ENCODE peak calls at places on chromosome 12, in ten cellular contexts. C, D, M, V, X, Y, G, N, Z and F are unnamed samples.

GRCh38 chr12:54019111-54019811 is 9.0 kb upstream of the HOXC6 start:
- DNase-seq in C (no peak), D (no peak), M (no peak), V (peak; percentile 28), X (no peak), Y (no peak), G (no peak), N (no peak), Z (no peak), F (no peak)

GRCh38 chr12:4379410-4379809 is at the start of gene FGF23:
- DNase-seq in C (peak; percentile 58), D (no peak), M (no peak), V (peak; percentile 17), X (peak; percentile 33), Y (no peak), G (peak; percentile 2), N (no peak), Z (peak; percentile 37), F (no peak)

GRCh38 chr12:30067156-30067555 is 283.4 kb upstream of the TMTC1 start:
- DNase-seq in C (no peak), D (no peak), M (no peak), V (no peak), X (no peak), Y (no peak), G (no peak), N (no peak), Z (no peak), F (no peak)

GRCh38 chr12:57204454-57204853 is 12.1 kb upstream of the NXPH4 start:
- DNase-seq in C (no peak), D (no peak), M (no peak), V (no peak), X (no peak), Y (no peak), G (no peak), N (no peak), Z (no peak), F (no peak)

GRCh38 chr12:103282124-103282523 is 213.6 kb downstream of the C12orf42 start:
- DNase-seq in C (no peak), D (no peak), M (no peak), V (no peak), X (no peak), Y (no peak), G (no peak), N (no peak), Z (no peak), F (no peak)

GRCh38 chr12:32091696-32092095 is 15.0 kb upstream of the BICD1 start:
- DNase-seq in C (no peak), D (no peak), M (no peak), V (no peak), X (no peak), Y (no peak), G (no peak), N (no peak), Z (no peak), F (no peak)

GRCh38 chr12:46981627-46982026 is 97.8 kb upstream of the PCED1B start:
- DNase-seq in C (no peak), D (no peak), M (no peak), V (no peak), X (no peak), Y (no peak), G (no peak), N (no peak), Z (no peak), F (no peak)

GRCh38 chr12:3213171-3213570 is 136.0 kb downstream of the TSPAN9 start:
- DNase-seq in C (no peak), D (no peak), M (no peak), V (no peak), X (peak; percentile 76), Y (no peak), G (no peak), N (no peak), Z (peak; percentile 64), F (no peak)

GRCh38 chr12:6582196-6582595 is 14.1 kb upstream of the NOP2 start:
- DNase-seq in C (no peak), D (no peak), M (no peak), V (no peak), X (no peak), Y (no peak), G (no peak), N (no peak), Z (no peak), F (no peak)

GRCh38 chr12:109770104-109770860 is 56.7 kb downstream of the FAM222A start:
- DNase-seq in C (no peak), D (no peak), M (no peak), V (no peak), X (no peak), Y (no peak), G (no peak), N (peak; percentile 56), Z (no peak), F (no peak)

GRCh38 chr12:7638064-7638763 is 27.5 kb downstream of the APOBEC1 start:
- DNase-seq in C (no peak), D (no peak), M (no peak), V (no peak), X (no peak), Y (no peak), G (no peak), N (no peak), Z (no peak), F (no peak)

GRCh38 chr12:6769003-6769389 is 2.8 kb downstream of the PTMS start:
- DNase-seq in C (peak; percentile 72), D (no peak), M (no peak), V (no peak), X (peak; percentile 71), Y (no peak), G (no peak), N (peak; percentile 88), Z (no peak), F (no peak)

GRCh38 chr12:131205534-131205933 is 251.8 kb downstream of the ADGRD1 start:
- DNase-seq in C (no peak), D (no peak), M (no peak), V (no peak), X (no peak), Y (no peak), G (no peak), N (no peak), Z (no peak), F (no peak)

GRCh38 chr12:61308220-61308619 is 952.0 kb upstream of the USP15 start:
- DNase-seq in C (no peak), D (no peak), M (no peak), V (no peak), X (no peak), Y (no peak), G (no peak), N (no peak), Z (no peak), F (no peak)

GRCh38 chr12:67344979-67345710 is 76.0 kb downstream of the CAND1 start:
- DNase-seq in C (no peak), D (no peak), M (no peak), V (no peak), X (no peak), Y (no peak), G (no peak), N (no peak), Z (no peak), F (no peak)

GRCh38 chr12:13094349-13094748 is 9.1 kb downstream of the GSG1 start:
- DNase-seq in C (no peak), D (no peak), M (no peak), V (peak; percentile 54), X (no peak), Y (no peak), G (no peak), N (no peak), Z (no peak), F (no peak)

GRCh38 chr12:55771736-55772135 is 28.8 kb downstream of the GDF11 start:
- DNase-seq in C (no peak), D (no peak), M (no peak), V (no peak), X (no peak), Y (no peak), G (no peak), N (no peak), Z (no peak), F (no peak)

GRCh38 chr12:47686645-47687240 is 19.1 kb downstream of the RPAP3 start:
- DNase-seq in C (peak; percentile 64), D (no peak), M (peak; percentile 28), V (peak; percentile 5), X (no peak), Y (no peak), G (no peak), N (no peak), Z (no peak), F (peak; percentile 45)

GRCh38 chr12:108685469-108686247 is 45.7 kb downstream of the CORO1C start:
- DNase-seq in C (no peak), D (no peak), M (no peak), V (peak; percentile 32), X (no peak), Y (no peak), G (no peak), N (no peak), Z (no peak), F (no peak)

GRCh38 chr12:95848575-95849388 is 10.0 kb upstream of the SNRPF start:
- DNase-seq in C (peak; percentile 26), D (no peak), M (no peak), V (peak; percentile 23), X (no peak), Y (no peak), G (peak; percentile 12), N (no peak), Z (no peak), F (no peak)

GRCh38 chr12:89335452-89336244 is 16.7 kb downstream of the DUSP6 start:
- DNase-seq in C (no peak), D (no peak), M (no peak), V (no peak), X (no peak), Y (no peak), G (no peak), N (no peak), Z (no peak), F (no peak)

GRCh38 chr12:31585895-31586294 is 5.0 kb downstream of the DENND5B start:
- DNase-seq in C (no peak), D (no peak), M (no peak), V (no peak), X (no peak), Y (no peak), G (no peak), N (no peak), Z (no peak), F (no peak)

GRCh38 chr12:69900720-69901131 is 75.7 kb downstream of the MYRFL start:
- DNase-seq in C (peak; percentile 91), D (peak; percentile 6), M (peak; percentile 54), V (peak; percentile 75), X (peak; percentile 52), Y (peak; percentile 45), G (no peak), N (peak; percentile 79), Z (peak; percentile 81), F (peak; percentile 20)

GRCh38 chr12:120093592-120094355 is 22.8 kb downstream of the RAB35 start:
- DNase-seq in C (no peak), D (no peak), M (no peak), V (no peak), X (no peak), Y (no peak), G (no peak), N (no peak), Z (no peak), F (no peak)